ENCODE peak calls at places on chromosome 15, in nine cellular contexts. One of them, this sample, is unnamed.

GRCh38 chr15:50241684-50242450 is 23.7 kb downstream of the HDC start:
- DNase-seq in lower leg skin: no peak
- DNase-seq in CD8-positive, alpha-beta memory T cell: no peak
- DNase-seq in HFF-Myc: no peak
- DNase-seq in epithelial cell of esophagus: peak
- DNase-seq in AG09309: no peak
- DNase-seq in breast epithelium: no peak
- DNase-seq in BE2C: no peak
- DNase-seq in spleen: no peak
- DNase-seq in this sample: no peak

GRCh38 chr15:48682949-48683651 is 37.6 kb upstream of the FBN1 start:
- DNase-seq in lower leg skin: peak
- DNase-seq in CD8-positive, alpha-beta memory T cell: no peak
- DNase-seq in HFF-Myc: no peak
- DNase-seq in epithelial cell of esophagus: peak
- DNase-seq in AG09309: no peak
- DNase-seq in breast epithelium: no peak
- DNase-seq in BE2C: no peak
- DNase-seq in spleen: no peak
- DNase-seq in this sample: no peak

GRCh38 chr15:81981888-81982287 is 63.9 kb downstream of the MEX3B start:
- DNase-seq in lower leg skin: no peak
- DNase-seq in CD8-positive, alpha-beta memory T cell: no peak
- DNase-seq in HFF-Myc: no peak
- DNase-seq in epithelial cell of esophagus: no peak
- DNase-seq in AG09309: no peak
- DNase-seq in breast epithelium: no peak
- DNase-seq in BE2C: no peak
- DNase-seq in spleen: no peak
- DNase-seq in this sample: no peak

GRCh38 chr15:46872591-46872990 is 844.7 kb upstream of the SEMA6D start:
- DNase-seq in lower leg skin: no peak
- DNase-seq in CD8-positive, alpha-beta memory T cell: no peak
- DNase-seq in HFF-Myc: no peak
- DNase-seq in epithelial cell of esophagus: no peak
- DNase-seq in AG09309: no peak
- DNase-seq in breast epithelium: no peak
- DNase-seq in BE2C: no peak
- DNase-seq in spleen: no peak
- DNase-seq in this sample: no peak

GRCh38 chr15:89395996-89396395 is 61.4 kb upstream of the POLG start:
- DNase-seq in lower leg skin: no peak
- DNase-seq in CD8-positive, alpha-beta memory T cell: no peak
- DNase-seq in HFF-Myc: no peak
- DNase-seq in epithelial cell of esophagus: peak
- DNase-seq in AG09309: no peak
- DNase-seq in breast epithelium: no peak
- DNase-seq in BE2C: no peak
- DNase-seq in spleen: peak
- DNase-seq in this sample: no peak

GRCh38 chr15:31128919-31129768 is 27.6 kb upstream of the TRPM1 start:
- DNase-seq in lower leg skin: peak
- DNase-seq in CD8-positive, alpha-beta memory T cell: peak
- DNase-seq in HFF-Myc: no peak
- DNase-seq in epithelial cell of esophagus: peak
- DNase-seq in AG09309: no peak
- DNase-seq in breast epithelium: peak
- DNase-seq in BE2C: peak
- DNase-seq in spleen: peak
- DNase-seq in this sample: no peak

GRCh38 chr15:20348900-20349773 is 192.5 kb downstream of the GOLGA6L6 start:
- DNase-seq in lower leg skin: no peak
- DNase-seq in CD8-positive, alpha-beta memory T cell: peak
- DNase-seq in HFF-Myc: no peak
- DNase-seq in epithelial cell of esophagus: no peak
- DNase-seq in AG09309: no peak
- DNase-seq in breast epithelium: no peak
- DNase-seq in BE2C: no peak
- DNase-seq in spleen: peak
- DNase-seq in this sample: no peak

GRCh38 chr15:80582816-80583423 is 112.2 kb upstream of the ABHD17C start:
- DNase-seq in lower leg skin: no peak
- DNase-seq in CD8-positive, alpha-beta memory T cell: no peak
- DNase-seq in HFF-Myc: no peak
- DNase-seq in epithelial cell of esophagus: no peak
- DNase-seq in AG09309: no peak
- DNase-seq in breast epithelium: no peak
- DNase-seq in BE2C: no peak
- DNase-seq in spleen: no peak
- DNase-seq in this sample: no peak

GRCh38 chr15:33145447-33145846 is 49.1 kb downstream of the FMN1 start:
- DNase-seq in lower leg skin: peak
- DNase-seq in CD8-positive, alpha-beta memory T cell: no peak
- DNase-seq in HFF-Myc: no peak
- DNase-seq in epithelial cell of esophagus: peak
- DNase-seq in AG09309: no peak
- DNase-seq in breast epithelium: peak
- DNase-seq in BE2C: no peak
- DNase-seq in spleen: no peak
- DNase-seq in this sample: no peak

GRCh38 chr15:100918034-100918689 is 995 bp upstream of the LRRK1 start:
- DNase-seq in lower leg skin: peak
- DNase-seq in CD8-positive, alpha-beta memory T cell: peak
- DNase-seq in HFF-Myc: peak
- DNase-seq in epithelial cell of esophagus: peak
- DNase-seq in AG09309: peak
- DNase-seq in breast epithelium: peak
- DNase-seq in BE2C: peak
- DNase-seq in spleen: peak
- DNase-seq in this sample: no peak

GRCh38 chr15:42203891-42204290 is 4.2 kb downstream of the VPS39 start:
- DNase-seq in lower leg skin: no peak
- DNase-seq in CD8-positive, alpha-beta memory T cell: no peak
- DNase-seq in HFF-Myc: no peak
- DNase-seq in epithelial cell of esophagus: no peak
- DNase-seq in AG09309: peak
- DNase-seq in breast epithelium: no peak
- DNase-seq in BE2C: no peak
- DNase-seq in spleen: no peak
- DNase-seq in this sample: no peak

GRCh38 chr15:55253580-55253979 is 36.0 kb downstream of the RAB27A start:
- DNase-seq in lower leg skin: no peak
- DNase-seq in CD8-positive, alpha-beta memory T cell: no peak
- DNase-seq in HFF-Myc: no peak
- DNase-seq in epithelial cell of esophagus: peak
- DNase-seq in AG09309: peak
- DNase-seq in breast epithelium: no peak
- DNase-seq in BE2C: no peak
- DNase-seq in spleen: no peak
- DNase-seq in this sample: no peak

DNA sequence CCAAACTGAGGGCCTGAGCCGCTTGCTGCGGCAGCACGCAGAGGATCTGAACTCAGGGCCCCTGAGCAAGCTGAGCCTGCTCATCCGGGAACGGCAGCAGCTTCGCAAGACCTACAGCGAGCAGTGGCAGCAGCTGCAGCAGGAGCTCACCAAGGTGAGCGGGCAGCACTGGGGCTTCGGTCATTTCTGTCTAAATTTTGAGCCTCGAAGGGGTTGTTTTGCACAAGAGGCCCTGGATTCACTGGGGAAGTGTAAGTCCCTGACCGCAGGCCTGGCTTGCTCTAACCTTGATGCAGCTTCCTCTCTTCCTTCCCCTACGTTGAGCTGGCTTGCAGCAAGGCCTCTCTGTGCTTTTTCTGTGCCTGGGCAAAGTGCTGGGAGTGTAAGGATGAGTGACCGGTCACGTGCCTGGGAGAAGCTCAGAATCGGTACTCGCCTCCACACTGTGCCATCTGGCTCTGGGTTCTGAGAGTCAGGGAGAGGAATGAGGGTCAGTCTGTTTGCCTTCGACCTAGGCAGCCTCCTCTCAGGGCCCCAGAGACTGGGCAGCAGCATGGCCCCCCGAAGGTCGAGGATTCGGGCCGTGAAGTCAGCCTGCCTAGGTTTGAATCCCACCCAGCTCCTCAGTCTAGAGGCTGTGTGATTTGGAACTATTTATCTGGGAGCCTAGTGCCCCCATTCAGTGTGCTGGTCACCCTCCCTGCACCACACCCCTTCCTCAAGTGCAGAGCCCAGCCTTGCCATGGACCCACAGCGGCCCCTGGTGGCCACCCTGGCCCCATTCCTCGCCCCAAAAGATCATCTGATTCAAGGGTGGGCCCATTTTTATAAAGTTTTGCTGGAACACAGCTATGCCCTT is 1.4 kb downstream of the FES start:
- DNase-seq in lower leg skin: peak
- DNase-seq in CD8-positive, alpha-beta memory T cell: peak
- DNase-seq in HFF-Myc: no peak
- DNase-seq in epithelial cell of esophagus: peak
- DNase-seq in AG09309: no peak
- DNase-seq in breast epithelium: no peak
- DNase-seq in BE2C: peak
- DNase-seq in spleen: peak
- DNase-seq in this sample: no peak
- H3K4me3 ChIP-seq in lower leg skin: no peak
- H3K4me3 ChIP-seq in CD8-positive, alpha-beta memory T cell: no peak
- H3K4me3 ChIP-seq in HFF-Myc: no peak
- H3K4me3 ChIP-seq in epithelial cell of esophagus: no peak
- H3K4me3 ChIP-seq in AG09309: no peak
- H3K4me3 ChIP-seq in breast epithelium: peak
- H3K4me3 ChIP-seq in BE2C: no peak
- H3K4me3 ChIP-seq in spleen: peak
- H3K4me3 ChIP-seq in this sample: no peak

DNA sequence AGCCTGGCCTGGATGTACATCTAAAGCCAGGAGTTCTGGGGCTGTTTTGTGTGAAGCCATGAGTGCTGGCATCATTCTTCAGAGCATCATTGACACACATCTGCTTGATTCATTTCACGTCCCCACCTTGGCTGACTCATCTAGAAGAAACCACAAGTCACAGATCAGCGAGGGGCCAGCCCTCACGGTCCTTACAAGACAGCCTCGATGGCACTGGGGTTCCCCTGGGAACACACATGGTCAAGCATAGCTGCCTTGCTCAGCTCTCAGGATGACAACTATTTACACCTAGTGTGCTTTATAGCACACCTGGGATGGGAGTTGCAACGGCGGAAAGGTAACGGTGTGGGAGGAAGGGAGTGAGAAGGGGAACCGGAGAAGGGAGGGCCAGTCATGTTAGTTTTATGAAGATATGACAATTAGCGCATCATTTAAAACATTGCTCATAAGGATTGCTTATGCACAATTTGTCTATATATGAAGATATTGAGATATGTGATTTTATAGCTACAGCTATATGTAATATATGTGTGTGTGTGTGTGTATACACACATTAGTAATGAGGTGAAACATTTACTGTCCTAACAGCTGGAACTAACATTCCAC is 227.1 kb downstream of the RPLP1 start:
- DNase-seq in lower leg skin: no peak
- DNase-seq in CD8-positive, alpha-beta memory T cell: peak
- DNase-seq in HFF-Myc: no peak
- DNase-seq in epithelial cell of esophagus: no peak
- DNase-seq in AG09309: no peak
- DNase-seq in breast epithelium: no peak
- DNase-seq in BE2C: no peak
- DNase-seq in spleen: no peak
- DNase-seq in this sample: no peak
- H3K4me3 ChIP-seq in lower leg skin: no peak
- H3K4me3 ChIP-seq in CD8-positive, alpha-beta memory T cell: no peak
- H3K4me3 ChIP-seq in HFF-Myc: no peak
- H3K4me3 ChIP-seq in epithelial cell of esophagus: no peak
- H3K4me3 ChIP-seq in AG09309: no peak
- H3K4me3 ChIP-seq in breast epithelium: no peak
- H3K4me3 ChIP-seq in BE2C: no peak
- H3K4me3 ChIP-seq in spleen: no peak
- H3K4me3 ChIP-seq in this sample: no peak

DNA sequence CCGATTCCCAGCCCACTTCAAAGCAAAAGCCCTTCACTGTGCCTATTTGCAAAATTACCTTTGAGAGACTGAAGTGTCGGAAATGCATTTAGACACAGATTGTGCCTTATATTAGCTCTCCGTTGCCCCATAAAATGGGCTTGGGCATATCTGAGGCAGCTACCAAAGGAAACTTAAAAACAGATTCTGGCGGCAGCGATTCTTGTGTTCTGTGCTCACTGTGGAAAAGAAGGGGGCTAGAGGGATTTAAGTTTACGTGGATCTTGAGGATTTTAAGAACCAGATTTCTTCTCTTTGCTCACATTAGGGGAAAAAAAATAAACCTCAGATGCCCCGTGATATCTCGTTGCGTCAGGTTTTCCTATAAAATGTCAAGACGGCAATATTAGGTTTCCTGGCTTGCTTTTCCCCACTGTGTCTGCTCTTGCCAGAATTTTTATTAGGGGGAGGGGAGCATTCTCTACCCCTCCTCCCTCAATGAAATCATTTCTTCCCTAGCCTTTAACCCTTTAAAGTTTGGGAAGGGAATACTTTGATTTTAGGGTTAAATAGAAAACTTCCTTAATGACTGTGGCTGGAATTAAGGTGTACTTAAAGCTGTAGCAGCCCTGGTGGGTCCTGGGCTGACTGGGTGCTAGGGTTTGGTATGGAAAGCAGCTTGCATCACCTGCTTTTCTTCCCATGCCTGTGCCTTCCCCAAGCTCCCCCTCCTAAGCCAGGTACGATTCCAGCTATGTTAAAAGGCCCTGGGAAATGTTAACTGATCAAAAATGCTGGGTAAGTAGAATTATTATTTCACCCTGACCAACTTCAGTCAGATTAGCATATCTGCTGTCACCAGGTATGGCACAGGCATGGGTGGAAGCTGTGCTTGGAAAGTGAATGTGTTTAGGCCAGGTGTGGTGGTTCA is 73.8 kb downstream of the SMAD3 start:
- DNase-seq in lower leg skin: no peak
- DNase-seq in CD8-positive, alpha-beta memory T cell: no peak
- DNase-seq in HFF-Myc: no peak
- DNase-seq in epithelial cell of esophagus: no peak
- DNase-seq in AG09309: no peak
- DNase-seq in breast epithelium: no peak
- DNase-seq in BE2C: no peak
- DNase-seq in spleen: no peak
- DNase-seq in this sample: no peak
- H3K4me3 ChIP-seq in lower leg skin: no peak
- H3K4me3 ChIP-seq in CD8-positive, alpha-beta memory T cell: no peak
- H3K4me3 ChIP-seq in HFF-Myc: no peak
- H3K4me3 ChIP-seq in epithelial cell of esophagus: no peak
- H3K4me3 ChIP-seq in AG09309: no peak
- H3K4me3 ChIP-seq in breast epithelium: peak
- H3K4me3 ChIP-seq in BE2C: no peak
- H3K4me3 ChIP-seq in spleen: no peak
- H3K4me3 ChIP-seq in this sample: peak

DNA sequence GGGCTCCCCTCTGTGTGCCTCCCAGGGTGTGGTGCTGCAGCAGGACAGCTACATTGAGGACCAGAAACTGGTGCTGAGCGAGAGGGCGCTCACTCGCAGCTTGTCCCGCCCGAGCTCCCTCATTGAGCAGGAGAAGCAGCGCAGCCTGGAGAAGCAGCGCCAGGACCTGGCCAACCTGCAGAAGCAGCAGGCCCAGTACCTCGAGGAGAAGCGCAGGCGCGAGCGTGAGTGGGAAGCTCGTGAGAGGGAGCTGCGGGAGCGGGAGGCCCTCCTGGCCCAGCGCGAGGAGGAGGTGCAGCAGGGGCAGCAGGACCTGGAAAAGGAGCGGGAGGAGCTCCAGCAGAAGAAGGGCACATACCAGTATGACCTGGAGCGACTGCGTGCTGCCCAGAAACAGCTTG is 53.7 kb downstream of the KLHL25 start:
- DNase-seq in lower leg skin: no peak
- DNase-seq in CD8-positive, alpha-beta memory T cell: no peak
- DNase-seq in HFF-Myc: no peak
- DNase-seq in epithelial cell of esophagus: no peak
- DNase-seq in AG09309: no peak
- DNase-seq in breast epithelium: no peak
- DNase-seq in BE2C: no peak
- DNase-seq in spleen: peak
- DNase-seq in this sample: no peak
- H3K4me3 ChIP-seq in lower leg skin: no peak
- H3K4me3 ChIP-seq in CD8-positive, alpha-beta memory T cell: no peak
- H3K4me3 ChIP-seq in HFF-Myc: no peak
- H3K4me3 ChIP-seq in epithelial cell of esophagus: no peak
- H3K4me3 ChIP-seq in AG09309: no peak
- H3K4me3 ChIP-seq in breast epithelium: no peak
- H3K4me3 ChIP-seq in BE2C: no peak
- H3K4me3 ChIP-seq in spleen: no peak
- H3K4me3 ChIP-seq in this sample: no peak